ENCODE peak calls at places on chromosomes 13 and 19, in four cellular contexts. N is stimulated activated CD4-positive, alpha-beta T cell treated with anti-CD3 and anti-CD28 coated beads, Interleukin-2, amount 100 ng/mL, for 4 hours; S is neuronal stem cell; W is NCI-H510A. V is an unnamed sample.

GRCh38 chr13:26050568-26051230 is 1.1 kb downstream of the SHISA2 start:
- DNase-seq in W (peak), S (peak), N (no peak), V (no peak)

GRCh38 chr19:9877775-9878510 is 42.8 kb downstream of the PIN1 start:
- DNase-seq in N (no peak), W (no peak), S (no peak), V (no peak)

GRCh38 chr13:60484865-60485264 is 87.8 kb downstream of the TDRD3 start:
- DNase-seq in S (no peak), N (no peak), W (no peak), V (no peak)

GRCh38 chr13:64239372-64239771 is 2823.7 kb upstream of the PCDH20 start:
- DNase-seq in N (no peak), S (no peak), W (no peak), V (no peak)

GRCh38 chr13:65719831-65720230 is 1510.3 kb downstream of the PCDH9 start:
- DNase-seq in W (no peak), N (no peak), S (no peak), V (no peak)

GRCh38 chr13:53144826-53145225 is 116.2 kb downstream of the OLFM4 start:
- DNase-seq in N (no peak), S (no peak), W (no peak), V (no peak)

GRCh38 chr13:48862572-48862971 is 113.1 kb upstream of the FNDC3A start:
- DNase-seq in N (no peak), W (no peak), S (no peak), V (no peak)

GRCh38 chr19:14682084-14682483 is 7.4 kb upstream of the ADGRE3 start:
- DNase-seq in S (no peak), N (no peak), W (no peak), V (no peak)

GRCh38 chr19:38149597-38149996 is 74.4 kb downstream of the DPF1 start:
- DNase-seq in N (no peak), W (no peak), S (no peak), V (no peak)

GRCh38 chr19:49614096-49614857 is 23.3 kb downstream of the PRR12 start:
- DNase-seq in N (no peak), W (no peak), S (no peak), V (no peak)